ENCODE peak calls at places on chromosomes 7 and 10, in nine cellular contexts. U, T, V, N, J, A, S, Q and Y are unnamed samples.

GRCh38 chr7:11343818-11344413 is 370.2 kb downstream of the PHF14 start:
- DNase-seq in S (no peak), V (peak; percentile 14), T (peak; percentile 13), N (no peak), Q (peak; percentile 67), A (no peak), J (no peak), U (no peak), Y (peak; percentile 43)

GRCh38 chr10:60820093-60820769 is 42.0 kb downstream of the CDK1 start:
- DNase-seq in N (no peak), V (peak; percentile 25), S (no peak), J (no peak), Q (peak; percentile 71), U (no peak), A (no peak), T (no peak), Y (peak; percentile 93)

GRCh38 chr7:30920584-30921539 is 9.2 kb downstream of the AQP1 start:
- DNase-seq in T (no peak), N (peak; percentile 80), V (peak; percentile 41), Q (peak; percentile 63), U (no peak), S (no peak), J (peak; percentile 19), A (peak; percentile 9), Y (peak; percentile 65)

GRCh38 chr10:16470747-16471146 is 33.9 kb downstream of the PTER start:
- DNase-seq in S (no peak), J (no peak), N (peak; percentile 43), A (no peak), Q (no peak), U (peak; percentile 12), V (no peak), T (no peak), Y (no peak)

GRCh38 chr10:131180086-131180485 is 131.4 kb downstream of the TCERG1L start:
- DNase-seq in U (no peak), J (no peak), N (no peak), T (no peak), A (no peak), S (no peak), Q (no peak), V (no peak), Y (no peak)

GRCh38 chr10:102300289-102300843 is 55.0 kb downstream of the GBF1 start:
- DNase-seq in N (no peak), Q (peak; percentile 71), U (no peak), V (peak; percentile 73), T (no peak), A (no peak), J (no peak), S (no peak), Y (peak; percentile 83)

GRCh38 chr10:44385726-44386438 is 985 bp upstream of the CXCL12 start:
- DNase-seq in N (no peak), Q (no peak), V (no peak), A (peak; percentile 27), U (no peak), J (peak; percentile 46), S (no peak), T (no peak), Y (no peak)

GRCh38 chr10:33330543-33331019 is 3.9 kb downstream of the NRP1 start:
- DNase-seq in V (peak; percentile 88), U (peak; percentile 75), S (peak; percentile 15), N (peak; percentile 88), T (no peak), A (peak; percentile 78), J (peak; percentile 69), Q (peak; percentile 94), Y (peak; percentile 88)

GRCh38 chr7:149880871-149881301 is 7.1 kb downstream of the ATP6V0E2 start:
- DNase-seq in S (no peak), U (no peak), Q (peak; percentile 41), A (no peak), N (peak; percentile 89), J (peak; percentile 18), T (no peak), V (no peak), Y (no peak)

GRCh38 chr7:128271471-128272454 is 30.7 kb downstream of the LEP start:
- DNase-seq in N (peak; percentile 48), V (no peak), Q (no peak), S (no peak), A (no peak), U (no peak), J (no peak), T (no peak), Y (no peak)

GRCh38 chr10:73648975-73649829 is 6.6 kb downstream of the SYNPO2L start:
- DNase-seq in U (no peak), J (no peak), S (no peak), V (peak; percentile 37), Q (no peak), N (no peak), A (no peak), T (no peak), Y (peak; percentile 13)

GRCh38 chr7:130909161-130909836 is 175.3 kb upstream of the KLF14 start:
- DNase-seq in N (no peak), A (no peak), U (no peak), Q (no peak), T (no peak), V (no peak), J (no peak), S (no peak), Y (no peak)

GRCh38 chr7:141012696-141013344 is 1.9 kb downstream of the MRPS33 start:
- DNase-seq in J (no peak), V (no peak), S (no peak), U (no peak), N (no peak), T (no peak), Q (no peak), A (no peak), Y (no peak)

GRCh38 chr7:97064972-97065587 is 40.4 kb upstream of the DLX5 start:
- DNase-seq in T (peak; percentile 17), J (no peak), U (no peak), N (no peak), Q (peak; percentile 72), V (peak; percentile 39), S (no peak), A (no peak), Y (peak; percentile 56)

GRCh38 chr10:100939763-100940344 is 27.1 kb downstream of the SLF2 start:
- DNase-seq in V (no peak), J (no peak), A (no peak), N (no peak), U (no peak), Q (peak; percentile 23), T (no peak), S (no peak), Y (peak; percentile 67)

GRCh38 chr10:95864906-95865813 is 42.6 kb upstream of the CC2D2B start:
- DNase-seq in A (no peak), Q (peak; percentile 86), J (peak; percentile 58), V (peak; percentile 77), T (no peak), U (no peak), S (no peak), N (no peak), Y (peak; percentile 86)

GRCh38 chr7:91292506-91292905 is 28.3 kb downstream of the FZD1 start:
- DNase-seq in U (no peak), A (no peak), T (no peak), S (no peak), J (no peak), V (no peak), Q (no peak), N (no peak), Y (no peak)

GRCh38 chr7:2775376-2775775 is 68.7 kb downstream of the GNA12 start:
- DNase-seq in U (no peak), S (no peak), Q (no peak), T (no peak), A (no peak), N (no peak), V (no peak), J (no peak), Y (no peak)

GRCh38 chr7:37287093-37287492 is 161.6 kb downstream of the ELMO1 start:
- DNase-seq in N (no peak), A (no peak), V (no peak), S (no peak), J (no peak), U (no peak), Q (no peak), T (peak; percentile 11), Y (no peak)

GRCh38 chr10:25017661-25018060 is 1.2 kb downstream of the THNSL1 start:
- DNase-seq in Q (no peak), V (no peak), T (no peak), A (no peak), U (no peak), S (no peak), J (no peak), N (no peak), Y (no peak)

GRCh38 chr7:39085590-39086049 is 107.9 kb downstream of the POU6F2 start:
- DNase-seq in T (no peak), U (no peak), A (no peak), J (peak; percentile 43), N (no peak), Q (peak; percentile 2), S (no peak), V (peak; percentile 6), Y (no peak)

GRCh38 chr10:36021096-36021495 is 379.0 kb upstream of the FZD8 start:
- DNase-seq in N (no peak), T (no peak), Q (peak; percentile 20), A (no peak), U (no peak), J (no peak), S (no peak), V (no peak), Y (no peak)

GRCh38 chr10:72085166-72085565 is 3.2 kb downstream of the SPOCK2 start:
- DNase-seq in V (no peak), N (no peak), T (no peak), S (no peak), U (no peak), J (no peak), A (no peak), Q (no peak), Y (no peak)

GRCh38 chr7:5278781-5279180 is 4.0 kb upstream of the SLC29A4 start:
- DNase-seq in N (no peak), V (no peak), Q (peak; percentile 7), U (no peak), S (no peak), A (no peak), T (no peak), J (no peak), Y (no peak)

GRCh38 chr10:110733256-110733952 is 89.3 kb downstream of the RBM20 start:
- DNase-seq in Q (peak; percentile 31), J (no peak), N (no peak), A (no peak), V (peak; percentile 72), T (no peak), U (no peak), S (no peak), Y (no peak)

GRCh38 chr7:69677054-69677847 is 79.0 kb downstream of the AUTS2 start:
- DNase-seq in V (no peak), A (no peak), J (no peak), N (no peak), T (no peak), U (no peak), S (no peak), Q (no peak), Y (peak; percentile 67)

GRCh38 chr10:59868974-59869940 is 37.1 kb downstream of the CCDC6 start:
- DNase-seq in N (no peak), S (no peak), V (no peak), T (no peak), Q (no peak), A (no peak), J (no peak), U (no peak), Y (no peak)

GRCh38 chr7:148093375-148094166 is 497.0 kb upstream of the C7orf33 start:
- DNase-seq in A (no peak), V (no peak), Q (no peak), J (no peak), N (no peak), T (no peak), S (no peak), U (no peak), Y (no peak)

GRCh38 chr10:34967411-34967880 is 122.7 kb downstream of the CUL2 start:
- DNase-seq in S (no peak), V (no peak), J (no peak), U (no peak), N (peak; percentile 68), A (peak; percentile 36), T (no peak), Q (peak; percentile 96), Y (peak; percentile 95)

GRCh38 chr10:102614888-102615287 is 29.4 kb upstream of the TRIM8 start:
- DNase-seq in A (no peak), J (no peak), U (no peak), Q (no peak), N (no peak), V (no peak), S (no peak), T (no peak), Y (no peak)

GRCh38 chr7:106767073-106767472 is 98.0 kb upstream of the PIK3CG start:
- DNase-seq in S (no peak), U (no peak), T (no peak), J (no peak), V (peak; percentile 51), Q (no peak), N (no peak), A (no peak), Y (peak; percentile 39)